ENCODE peak calls at places on chromosomes 7 and 10, in five cellular contexts. H is endothelial cell, Z is stomach, F is T-helper 9 cell, V is astrocyte of the spinal cord. A is an unnamed sample.

GRCh38 chr7:105678811-105679495 is 97.7 kb upstream of the EFCAB10 start:
- DNase-seq in H (no peak), F (no peak), V (no peak), Z (peak), A (no peak)

GRCh38 chr10:103416436-103417147 is 20.2 kb downstream of the PDCD11 start:
- DNase-seq in F (peak), Z (peak), V (peak), H (peak), A (no peak)

GRCh38 chr7:137880432-137880831 is 33.7 kb upstream of the DGKI start:
- DNase-seq in V (peak), H (no peak), Z (no peak), F (no peak), A (no peak)

GRCh38 chr10:34789993-34790506 is 25.0 kb downstream of the PARD3 start:
- DNase-seq in Z (no peak), V (no peak), F (no peak), H (no peak), A (no peak)

GRCh38 chr10:119454990-119455389 is 87.5 kb downstream of the RGS10 start:
- DNase-seq in Z (no peak), V (no peak), H (no peak), F (no peak), A (no peak)

GRCh38 chr7:1812693-1813393 is 142.8 kb downstream of the ELFN1 start:
- DNase-seq in Z (no peak), V (no peak), F (no peak), H (no peak), A (no peak)

GRCh38 chr7:143331179-143331825 is 15.4 kb downstream of the CLCN1 start:
- DNase-seq in V (peak), F (no peak), Z (peak), H (no peak), A (no peak)

GRCh38 chr7:36207451-36208291 is 54.6 kb downstream of the EEPD1 start:
- DNase-seq in H (no peak), Z (peak), F (peak), V (peak), A (no peak)

GRCh38 chr7:19705663-19706062 is 3.2 kb downstream of the POLR1F start:
- DNase-seq in F (no peak), V (no peak), Z (no peak), H (no peak), A (no peak)

GRCh38 chr7:148701414-148701813 is 2.7 kb downstream of the CUL1 start:
- DNase-seq in Z (no peak), H (no peak), V (no peak), F (no peak), A (no peak)